ENCODE peak calls at places on chromosome 6, in five cellular contexts. One of them, this sample, is unnamed.

GRCh38 chr6:53484409-53485280 is 60.3 kb downstream of the GCLC start:
- DNase-seq in brain microvascular endothelial cell: peak
- DNase-seq in CD8-positive, alpha-beta T cell: peak
- DNase-seq in epithelial cell of esophagus: peak
- DNase-seq in lung: peak
- DNase-seq in this sample: peak

GRCh38 chr6:56445818-56446217 is 196.9 kb downstream of the DST start:
- DNase-seq in brain microvascular endothelial cell: no peak
- DNase-seq in CD8-positive, alpha-beta T cell: no peak
- DNase-seq in epithelial cell of esophagus: no peak
- DNase-seq in lung: no peak
- DNase-seq in this sample: no peak

GRCh38 chr6:50990750-50991446 is 172.2 kb downstream of the TFAP2B start:
- DNase-seq in brain microvascular endothelial cell: peak
- DNase-seq in CD8-positive, alpha-beta T cell: no peak
- DNase-seq in epithelial cell of esophagus: peak
- DNase-seq in lung: no peak
- DNase-seq in this sample: no peak

GRCh38 chr6:156028310-156029131 is 572.9 kb upstream of the NOX3 start:
- DNase-seq in brain microvascular endothelial cell: no peak
- DNase-seq in CD8-positive, alpha-beta T cell: no peak
- DNase-seq in epithelial cell of esophagus: no peak
- DNase-seq in lung: no peak
- DNase-seq in this sample: no peak

GRCh38 chr6:150907385-150907784 is 41.9 kb downstream of the MTHFD1L start:
- DNase-seq in brain microvascular endothelial cell: no peak
- DNase-seq in CD8-positive, alpha-beta T cell: no peak
- DNase-seq in epithelial cell of esophagus: no peak
- DNase-seq in lung: no peak
- DNase-seq in this sample: no peak

GRCh38 chr6:111899531-111899930 is 26.3 kb upstream of the FYN start:
- DNase-seq in brain microvascular endothelial cell: peak
- DNase-seq in CD8-positive, alpha-beta T cell: no peak
- DNase-seq in epithelial cell of esophagus: no peak
- DNase-seq in lung: no peak
- DNase-seq in this sample: no peak

GRCh38 chr6:154981071-154981373 is 14.1 kb upstream of the TIAM2 start:
- DNase-seq in brain microvascular endothelial cell: no peak
- DNase-seq in CD8-positive, alpha-beta T cell: no peak
- DNase-seq in epithelial cell of esophagus: peak
- DNase-seq in lung: no peak
- DNase-seq in this sample: peak

GRCh38 chr6:127539292-127539691 is 20.2 kb upstream of the MTCL3 start:
- DNase-seq in brain microvascular endothelial cell: no peak
- DNase-seq in CD8-positive, alpha-beta T cell: no peak
- DNase-seq in epithelial cell of esophagus: peak
- DNase-seq in lung: no peak
- DNase-seq in this sample: peak

GRCh38 chr6:53643481-53643965 is 22.0 kb downstream of the KLHL31 start:
- DNase-seq in brain microvascular endothelial cell: no peak
- DNase-seq in CD8-positive, alpha-beta T cell: no peak
- DNase-seq in epithelial cell of esophagus: no peak
- DNase-seq in lung: no peak
- DNase-seq in this sample: no peak

GRCh38 chr6:88636871-88637270 is 326.5 kb downstream of the RNGTT start:
- DNase-seq in brain microvascular endothelial cell: no peak
- DNase-seq in CD8-positive, alpha-beta T cell: no peak
- DNase-seq in epithelial cell of esophagus: no peak
- DNase-seq in lung: no peak
- DNase-seq in this sample: no peak

GRCh38 chr6:75546401-75546800 is 52.8 kb upstream of the FILIP1 start:
- DNase-seq in brain microvascular endothelial cell: no peak
- DNase-seq in CD8-positive, alpha-beta T cell: no peak
- DNase-seq in epithelial cell of esophagus: peak
- DNase-seq in lung: no peak
- DNase-seq in this sample: peak

GRCh38 chr6:138957484-138957883 is 30.6 kb downstream of the REPS1 start:
- DNase-seq in brain microvascular endothelial cell: no peak
- DNase-seq in CD8-positive, alpha-beta T cell: no peak
- DNase-seq in epithelial cell of esophagus: no peak
- DNase-seq in lung: no peak
- DNase-seq in this sample: no peak

GRCh38 chr6:131059486-131059885 is 3.6 kb downstream of the EPB41L2 start:
- DNase-seq in brain microvascular endothelial cell: peak
- DNase-seq in CD8-positive, alpha-beta T cell: no peak
- DNase-seq in epithelial cell of esophagus: peak
- DNase-seq in lung: no peak
- DNase-seq in this sample: no peak

GRCh38 chr6:143823463-143824006 is 19.6 kb upstream of the LTV1 start:
- DNase-seq in brain microvascular endothelial cell: no peak
- DNase-seq in CD8-positive, alpha-beta T cell: no peak
- DNase-seq in epithelial cell of esophagus: peak
- DNase-seq in lung: no peak
- DNase-seq in this sample: no peak

GRCh38 chr6:36301085-36301658 is 31.3 kb downstream of the PNPLA1 start:
- DNase-seq in brain microvascular endothelial cell: no peak
- DNase-seq in CD8-positive, alpha-beta T cell: no peak
- DNase-seq in epithelial cell of esophagus: no peak
- DNase-seq in lung: no peak
- DNase-seq in this sample: no peak

GRCh38 chr6:57024775-57025174 is 21.7 kb upstream of the KIAA1586 start:
- DNase-seq in brain microvascular endothelial cell: no peak
- DNase-seq in CD8-positive, alpha-beta T cell: no peak
- DNase-seq in epithelial cell of esophagus: no peak
- DNase-seq in lung: no peak
- DNase-seq in this sample: no peak

GRCh38 chr6:51841656-51842055 is 245.8 kb downstream of the PKHD1 start:
- DNase-seq in brain microvascular endothelial cell: no peak
- DNase-seq in CD8-positive, alpha-beta T cell: no peak
- DNase-seq in epithelial cell of esophagus: no peak
- DNase-seq in lung: no peak
- DNase-seq in this sample: no peak

GRCh38 chr6:49556429-49556837 is 6.0 kb downstream of the C6orf141 start:
- DNase-seq in brain microvascular endothelial cell: no peak
- DNase-seq in CD8-positive, alpha-beta T cell: no peak
- DNase-seq in epithelial cell of esophagus: peak
- DNase-seq in lung: peak
- DNase-seq in this sample: no peak

GRCh38 chr6:12354499-12354898 is 64.3 kb downstream of the EDN1 start:
- DNase-seq in brain microvascular endothelial cell: peak
- DNase-seq in CD8-positive, alpha-beta T cell: no peak
- DNase-seq in epithelial cell of esophagus: peak
- DNase-seq in lung: peak
- DNase-seq in this sample: no peak
- TF ChIP-seq CTCF in brain microvascular endothelial cell: no peak
- TF ChIP-seq CTCF in CD8-positive, alpha-beta T cell: no peak
- TF ChIP-seq CTCF in epithelial cell of esophagus: no peak
- TF ChIP-seq CTCF in lung: no peak
- TF ChIP-seq CTCF in this sample: no peak

GRCh38 chr6:29295181-29295585 is 6.3 kb upstream of the OR14J1 start:
- DNase-seq in brain microvascular endothelial cell: no peak
- DNase-seq in CD8-positive, alpha-beta T cell: no peak
- DNase-seq in epithelial cell of esophagus: no peak
- DNase-seq in lung: no peak
- DNase-seq in this sample: no peak
- TF ChIP-seq CTCF in brain microvascular endothelial cell: no peak
- TF ChIP-seq CTCF in CD8-positive, alpha-beta T cell: no peak
- TF ChIP-seq CTCF in epithelial cell of esophagus: no peak
- TF ChIP-seq CTCF in lung: no peak
- TF ChIP-seq CTCF in this sample: no peak

GRCh38 chr6:3157151-3157933 is at the start of gene TUBB2A:
- DNase-seq in brain microvascular endothelial cell: peak
- DNase-seq in CD8-positive, alpha-beta T cell: peak
- DNase-seq in epithelial cell of esophagus: peak
- DNase-seq in lung: peak
- DNase-seq in this sample: peak
- TF ChIP-seq CTCF in brain microvascular endothelial cell: peak
- TF ChIP-seq CTCF in CD8-positive, alpha-beta T cell: peak
- TF ChIP-seq CTCF in epithelial cell of esophagus: peak
- TF ChIP-seq CTCF in lung: no peak
- TF ChIP-seq CTCF in this sample: peak

DNA sequence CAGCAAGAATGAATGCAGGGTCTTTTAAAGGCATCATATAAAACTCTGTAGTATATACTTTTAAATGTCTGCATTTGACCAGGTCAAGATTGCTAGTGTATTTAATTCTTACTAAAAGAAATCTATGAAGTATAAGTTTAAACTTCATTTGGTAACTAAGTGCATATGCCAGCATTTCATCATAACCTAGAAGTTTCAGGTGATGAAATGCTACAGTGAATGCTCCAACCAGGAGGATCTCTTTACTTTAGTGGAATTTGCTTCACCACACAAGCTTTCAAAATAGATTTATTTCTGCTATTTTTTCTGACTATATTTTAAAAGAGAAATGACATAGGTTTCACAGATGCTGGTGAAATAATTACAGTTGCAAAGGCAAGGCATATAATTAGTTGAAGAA is 141.9 kb downstream of the HIVEP2 start:
- DNase-seq in brain microvascular endothelial cell: no peak
- DNase-seq in CD8-positive, alpha-beta T cell: no peak
- DNase-seq in epithelial cell of esophagus: peak
- DNase-seq in lung: no peak
- DNase-seq in this sample: no peak
- TF ChIP-seq CTCF in brain microvascular endothelial cell: no peak
- TF ChIP-seq CTCF in CD8-positive, alpha-beta T cell: no peak
- TF ChIP-seq CTCF in epithelial cell of esophagus: no peak
- TF ChIP-seq CTCF in lung: no peak
- TF ChIP-seq CTCF in this sample: no peak

DNA sequence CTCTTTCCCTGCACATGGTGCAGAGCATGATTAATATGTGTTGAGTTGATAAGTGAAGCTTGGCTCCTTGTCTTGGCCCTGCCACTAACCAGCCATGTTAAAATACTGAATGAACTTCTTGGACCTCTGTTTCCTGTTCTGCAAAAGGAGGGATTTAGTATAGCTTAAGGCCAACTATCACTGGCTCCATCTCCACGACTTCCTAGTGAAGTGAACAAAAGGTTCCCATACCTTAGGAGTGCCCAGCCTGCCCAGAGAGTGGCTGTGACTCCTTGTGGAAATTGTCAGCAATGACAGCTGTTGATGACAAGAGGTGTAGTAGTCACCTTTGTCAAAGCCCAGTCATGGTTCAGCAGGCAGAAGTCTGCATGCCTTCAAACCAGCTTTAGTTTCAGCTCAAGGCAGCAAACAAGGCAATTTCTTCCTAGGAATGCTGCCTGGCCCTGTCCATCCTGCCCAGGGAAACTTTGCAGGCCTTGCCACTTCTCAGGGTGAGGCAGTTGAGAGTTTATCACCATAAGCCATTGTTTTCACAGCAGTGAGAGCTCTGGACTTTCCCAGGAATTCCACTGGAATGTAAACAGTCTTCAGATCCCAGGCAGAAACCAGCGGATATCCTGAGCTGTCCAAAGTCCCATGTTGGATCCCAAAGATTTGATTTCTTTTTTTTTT is 169.7 kb upstream of the TNFAIP3 start:
- DNase-seq in brain microvascular endothelial cell: peak
- DNase-seq in CD8-positive, alpha-beta T cell: no peak
- DNase-seq in epithelial cell of esophagus: peak
- DNase-seq in lung: no peak
- DNase-seq in this sample: peak
- TF ChIP-seq CTCF in brain microvascular endothelial cell: no peak
- TF ChIP-seq CTCF in CD8-positive, alpha-beta T cell: no peak
- TF ChIP-seq CTCF in epithelial cell of esophagus: peak
- TF ChIP-seq CTCF in lung: no peak
- TF ChIP-seq CTCF in this sample: peak

DNA sequence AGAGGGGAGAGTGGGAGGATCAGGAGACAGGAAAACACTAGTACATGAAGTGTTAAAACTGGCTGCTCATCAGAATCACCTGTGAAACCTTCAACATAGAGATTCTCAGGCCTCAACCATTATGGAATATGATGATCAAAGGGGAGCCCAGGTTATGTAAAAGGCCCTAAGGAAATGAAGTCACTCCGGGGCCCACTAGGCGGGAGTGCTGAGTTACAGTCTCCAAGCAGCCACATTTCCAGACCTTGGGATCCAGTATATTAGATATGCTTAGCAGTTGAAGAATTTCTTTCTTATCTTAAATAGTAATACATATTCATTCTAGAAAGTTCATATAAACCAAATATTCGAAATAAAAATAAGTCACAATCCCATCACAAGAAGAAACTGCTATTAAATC is 476.3 kb downstream of the PRKN start:
- DNase-seq in brain microvascular endothelial cell: peak
- DNase-seq in CD8-positive, alpha-beta T cell: no peak
- DNase-seq in epithelial cell of esophagus: no peak
- DNase-seq in lung: no peak
- DNase-seq in this sample: no peak
- TF ChIP-seq CTCF in brain microvascular endothelial cell: peak
- TF ChIP-seq CTCF in CD8-positive, alpha-beta T cell: no peak
- TF ChIP-seq CTCF in epithelial cell of esophagus: no peak
- TF ChIP-seq CTCF in lung: no peak
- TF ChIP-seq CTCF in this sample: no peak

GRCh38 chr6:7991992-7992815 is 72.0 kb downstream of the BLOC1S5 start:
- DNase-seq in brain microvascular endothelial cell: peak
- DNase-seq in CD8-positive, alpha-beta T cell: no peak
- DNase-seq in epithelial cell of esophagus: peak
- DNase-seq in lung: no peak
- DNase-seq in this sample: peak
- TF ChIP-seq CTCF in brain microvascular endothelial cell: peak
- TF ChIP-seq CTCF in CD8-positive, alpha-beta T cell: no peak
- TF ChIP-seq CTCF in epithelial cell of esophagus: peak
- TF ChIP-seq CTCF in lung: peak
- TF ChIP-seq CTCF in this sample: peak

GRCh38 chr6:165952514-165952913 is 215.1 kb downstream of the TBXT start:
- DNase-seq in brain microvascular endothelial cell: no peak
- DNase-seq in CD8-positive, alpha-beta T cell: no peak
- DNase-seq in epithelial cell of esophagus: no peak
- DNase-seq in lung: no peak
- DNase-seq in this sample: no peak
- TF ChIP-seq CTCF in brain microvascular endothelial cell: no peak
- TF ChIP-seq CTCF in CD8-positive, alpha-beta T cell: no peak
- TF ChIP-seq CTCF in epithelial cell of esophagus: no peak
- TF ChIP-seq CTCF in lung: no peak
- TF ChIP-seq CTCF in this sample: no peak

GRCh38 chr6:4800662-4801061 is 24.5 kb downstream of the CDYL start:
- DNase-seq in brain microvascular endothelial cell: no peak
- DNase-seq in CD8-positive, alpha-beta T cell: no peak
- DNase-seq in epithelial cell of esophagus: no peak
- DNase-seq in lung: no peak
- DNase-seq in this sample: no peak
- TF ChIP-seq CTCF in brain microvascular endothelial cell: no peak
- TF ChIP-seq CTCF in CD8-positive, alpha-beta T cell: no peak
- TF ChIP-seq CTCF in epithelial cell of esophagus: no peak
- TF ChIP-seq CTCF in lung: no peak
- TF ChIP-seq CTCF in this sample: no peak

This sample was measured in GM13976.